ENCODE peak calls at places on chromosome 12, in five cellular contexts. One of them, this sample, is unnamed.

GRCh38 chr12:59085680-59086079 is 165.4 kb upstream of the LRIG3 start:
- DNase-seq in uterus: no peak
- DNase-seq in HepG2: no peak
- DNase-seq in Peyer's patch: no peak
- DNase-seq in H54: no peak
- DNase-seq in this sample: no peak

GRCh38 chr12:8779862-8780261 is 42.6 kb upstream of the A2ML1 start:
- DNase-seq in Peyer's patch: no peak
- DNase-seq in HepG2: no peak
- DNase-seq in H54: no peak
- DNase-seq in uterus: no peak
- DNase-seq in this sample: no peak

GRCh38 chr12:62438098-62438692 is 28.4 kb upstream of the MON2 start:
- DNase-seq in HepG2: peak
- DNase-seq in uterus: peak
- DNase-seq in H54: peak
- DNase-seq in Peyer's patch: peak
- DNase-seq in this sample: peak

GRCh38 chr12:28795306-28795705 is 353.8 kb upstream of the FAR2 start:
- DNase-seq in H54: no peak
- DNase-seq in uterus: no peak
- DNase-seq in Peyer's patch: no peak
- DNase-seq in HepG2: no peak
- DNase-seq in this sample: no peak

GRCh38 chr12:50055831-50056628 is 1.4 kb upstream of the ASIC1 start:
- DNase-seq in HepG2: peak
- DNase-seq in uterus: peak
- DNase-seq in H54: peak
- DNase-seq in Peyer's patch: peak
- DNase-seq in this sample: peak

GRCh38 chr12:108313609-108314331 is 25.3 kb downstream of the CMKLR1 start:
- DNase-seq in Peyer's patch: no peak
- DNase-seq in HepG2: peak
- DNase-seq in H54: no peak
- DNase-seq in uterus: no peak
- DNase-seq in this sample: no peak

GRCh38 chr12:39638840-39639239 is 19.2 kb upstream of the ABCD2 start:
- DNase-seq in HepG2: no peak
- DNase-seq in H54: no peak
- DNase-seq in uterus: no peak
- DNase-seq in Peyer's patch: no peak
- DNase-seq in this sample: no peak

GRCh38 chr12:13024151-13024946 is 19.8 kb upstream of the FAM234B start:
- DNase-seq in H54: no peak
- DNase-seq in uterus: peak
- DNase-seq in Peyer's patch: no peak
- DNase-seq in HepG2: peak
- DNase-seq in this sample: no peak

GRCh38 chr12:55653031-55653430 is 16.3 kb downstream of the OR10P1 start:
- DNase-seq in HepG2: no peak
- DNase-seq in H54: no peak
- DNase-seq in uterus: no peak
- DNase-seq in Peyer's patch: no peak
- DNase-seq in this sample: no peak

GRCh38 chr12:106090586-106091411 is 48.0 kb downstream of the NUAK1 start:
- DNase-seq in H54: peak
- DNase-seq in uterus: peak
- DNase-seq in HepG2: no peak
- DNase-seq in Peyer's patch: no peak
- DNase-seq in this sample: no peak

GRCh38 chr12:110039085-110039807 is 9.1 kb downstream of the C12orf76 start:
- DNase-seq in HepG2: peak
- DNase-seq in Peyer's patch: peak
- DNase-seq in H54: peak
- DNase-seq in uterus: no peak
- DNase-seq in this sample: no peak

GRCh38 chr12:77001181-77001758 is 64.1 kb downstream of the E2F7 start:
- DNase-seq in uterus: no peak
- DNase-seq in H54: no peak
- DNase-seq in HepG2: no peak
- DNase-seq in Peyer's patch: no peak
- DNase-seq in this sample: no peak
- TF ChIP-seq POLR2A in uterus: no peak
- TF ChIP-seq POLR2A in H54: no peak
- TF ChIP-seq POLR2A in HepG2: no peak
- TF ChIP-seq POLR2A in Peyer's patch: no peak
- TF ChIP-seq POLR2A in this sample: no peak

GRCh38 chr12:123388948-123389559 is 5.1 kb downstream of the KMT5A start:
- DNase-seq in H54: no peak
- DNase-seq in HepG2: no peak
- DNase-seq in Peyer's patch: no peak
- DNase-seq in uterus: no peak
- DNase-seq in this sample: peak

GRCh38 chr12:123390415-123391093 is 6.6 kb downstream of the KMT5A start:
- DNase-seq in HepG2: no peak
- DNase-seq in H54: no peak
- DNase-seq in uterus: no peak
- DNase-seq in Peyer's patch: no peak
- DNase-seq in this sample: no peak

GRCh38 chr12:123389560-123390351 is 5.8 kb downstream of the KMT5A start:
- DNase-seq in H54: no peak
- DNase-seq in uterus: no peak
- DNase-seq in HepG2: peak
- DNase-seq in Peyer's patch: peak
- DNase-seq in this sample: peak

GRCh38 chr12:123387508-123388217 is 3.7 kb downstream of the KMT5A start:
- DNase-seq in H54: no peak
- DNase-seq in uterus: no peak
- DNase-seq in Peyer's patch: no peak
- DNase-seq in HepG2: no peak
- DNase-seq in this sample: no peak

GRCh38 chr12:123388218-123388947 is 4.5 kb downstream of the KMT5A start:
- DNase-seq in uterus: peak
- DNase-seq in Peyer's patch: peak
- DNase-seq in H54: peak
- DNase-seq in HepG2: peak
- DNase-seq in this sample: peak
- TF ChIP-seq POLR2A in uterus: peak
- TF ChIP-seq POLR2A in Peyer's patch: no peak
- TF ChIP-seq POLR2A in H54: no peak
- TF ChIP-seq POLR2A in HepG2: no peak
- TF ChIP-seq POLR2A in this sample: no peak

DNA sequence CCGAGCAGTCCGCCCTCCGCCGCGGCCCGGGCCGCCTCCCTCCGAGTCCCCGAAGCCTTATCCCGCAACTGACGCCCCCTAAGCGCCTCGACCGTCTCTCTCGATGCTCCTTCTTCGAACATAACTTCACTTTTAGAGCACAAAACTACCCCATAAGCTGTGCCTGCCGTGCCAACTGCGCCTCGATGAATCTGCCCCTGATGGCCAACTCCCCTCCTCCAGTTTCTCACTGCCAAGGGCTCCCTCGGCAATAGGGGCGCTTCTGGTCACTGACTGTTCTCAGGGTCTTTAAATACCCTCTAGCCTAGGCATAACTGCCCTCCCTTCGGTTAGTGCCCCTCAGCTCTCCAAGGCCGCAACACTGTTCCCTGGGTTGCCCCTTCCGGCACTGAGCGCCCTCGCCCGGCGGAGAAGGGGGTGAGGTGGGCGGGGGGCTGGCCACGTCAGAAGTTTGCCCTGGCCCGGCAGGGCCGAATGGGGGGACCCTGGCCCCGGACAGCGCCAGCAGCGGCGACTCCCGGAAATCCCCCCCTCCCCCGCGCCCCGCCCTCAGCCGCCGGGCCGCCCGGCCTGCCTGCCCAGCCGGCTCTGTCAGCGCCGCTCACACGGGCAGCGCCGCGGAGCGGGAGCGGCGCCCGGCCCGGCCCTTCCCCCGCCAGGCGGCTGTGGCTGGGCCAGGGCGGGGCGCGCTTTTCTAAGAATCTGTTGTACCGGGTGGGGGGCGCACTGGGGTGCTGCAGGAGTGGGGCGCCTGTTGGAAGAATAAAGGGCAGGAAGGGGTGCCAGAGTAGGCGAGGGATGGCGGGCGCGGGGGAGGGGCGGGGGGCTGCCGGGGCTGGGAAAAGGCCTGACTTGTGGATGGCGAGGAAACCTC is 10.6 kb downstream of the RARG start:
- DNase-seq in HepG2: peak
- DNase-seq in Peyer's patch: peak
- DNase-seq in H54: peak
- DNase-seq in uterus: peak
- DNase-seq in this sample: peak
- TF ChIP-seq POLR2A in HepG2: peak
- TF ChIP-seq POLR2A in Peyer's patch: peak
- TF ChIP-seq POLR2A in H54: peak
- TF ChIP-seq POLR2A in uterus: no peak
- TF ChIP-seq POLR2A in this sample: peak

DNA sequence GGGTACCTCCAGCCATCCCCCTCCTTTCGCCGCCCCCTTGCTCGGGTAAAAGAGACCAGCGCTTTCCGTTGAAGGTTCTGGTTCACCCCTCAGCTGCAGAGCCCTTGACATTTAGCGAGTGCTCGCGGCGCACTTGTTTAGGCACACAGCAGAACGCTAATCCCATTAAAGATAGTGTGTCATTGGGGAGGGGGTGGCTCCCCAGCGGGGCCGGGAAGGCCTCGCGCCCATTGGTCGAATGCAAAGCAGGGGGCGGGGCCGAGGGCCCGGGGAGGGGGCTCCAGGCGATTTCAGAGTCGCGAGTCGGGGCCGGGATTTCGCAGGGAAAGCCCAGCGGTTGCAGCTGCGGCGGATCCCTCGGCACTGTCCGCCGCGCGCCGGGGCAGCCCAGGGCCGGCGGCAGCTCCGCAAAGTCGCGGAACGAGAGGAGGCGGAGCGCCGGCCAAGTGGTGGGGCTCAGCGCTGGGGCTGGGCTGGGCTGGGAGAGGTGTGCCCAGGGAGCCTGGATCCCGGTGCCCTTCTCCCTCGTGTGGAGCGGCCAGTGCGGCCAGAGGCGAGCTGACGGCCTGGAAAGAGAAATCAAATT is 122.9 kb downstream of the TSPAN9 start:
- DNase-seq in H54: no peak
- DNase-seq in HepG2: no peak
- DNase-seq in Peyer's patch: no peak
- DNase-seq in uterus: no peak
- DNase-seq in this sample: no peak
- TF ChIP-seq POLR2A in H54: no peak
- TF ChIP-seq POLR2A in HepG2: no peak
- TF ChIP-seq POLR2A in Peyer's patch: no peak
- TF ChIP-seq POLR2A in uterus: no peak
- TF ChIP-seq POLR2A in this sample: no peak

DNA sequence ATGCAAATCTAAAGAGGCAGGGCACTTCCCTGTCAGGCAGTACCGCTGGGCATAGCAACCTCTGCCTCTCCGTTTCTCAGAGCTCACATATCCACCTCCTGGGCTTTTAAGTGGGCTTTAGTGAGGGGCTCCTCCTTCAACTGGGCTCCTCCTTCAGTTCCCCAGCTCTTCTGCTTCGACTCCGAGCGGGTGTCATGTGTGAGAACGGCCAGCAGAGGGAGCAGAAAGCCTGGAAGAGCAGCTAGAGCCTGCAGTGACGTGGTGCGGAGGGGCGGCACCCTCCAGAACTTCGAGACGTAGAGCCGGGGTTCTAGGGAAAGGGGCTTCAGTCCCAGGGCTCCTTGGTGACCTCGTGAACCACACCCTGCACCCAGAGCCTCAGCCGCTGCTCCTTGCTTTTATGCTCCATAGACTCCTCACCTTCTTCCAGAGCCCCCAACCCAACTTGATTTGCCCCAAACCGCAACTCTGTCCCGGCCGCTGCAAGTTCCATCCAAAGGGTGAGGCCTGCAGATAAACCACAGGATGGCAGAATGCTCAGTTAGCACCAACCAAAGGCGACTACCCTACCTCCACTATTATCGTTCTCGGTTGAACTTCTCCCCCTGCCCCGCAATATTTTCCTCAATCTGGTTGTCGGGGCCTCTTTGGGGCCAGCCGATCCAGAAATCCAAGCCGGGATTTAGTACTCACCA is 383 bp upstream of the GLI1 start:
- DNase-seq in Peyer's patch: peak
- DNase-seq in H54: peak
- DNase-seq in HepG2: peak
- DNase-seq in uterus: peak
- DNase-seq in this sample: peak
- TF ChIP-seq POLR2A in Peyer's patch: no peak
- TF ChIP-seq POLR2A in H54: peak
- TF ChIP-seq POLR2A in HepG2: no peak
- TF ChIP-seq POLR2A in uterus: peak
- TF ChIP-seq POLR2A in this sample: peak